ENCODE peak calls at places on chromosomes 4 and X, in eight cellular contexts. One of them, this sample, is unnamed.

GRCh38 chrX:44432641-44433040 is 89.2 kb upstream of the EFHC2 start:
- DNase-seq in K562: no peak
- DNase-seq in NCI-H524: no peak
- DNase-seq in prostate gland: peak; percentile 12
- DNase-seq in frontal cortex: no peak
- DNase-seq in GM20000: no peak
- DNase-seq in activated CD4-positive, alpha-beta T cell treated with anti-CD3 and anti-CD28 coated beads for 48 hours: no peak
- DNase-seq in right lobe of liver: no peak
- DNase-seq in this sample: peak; percentile 25

GRCh38 chr4:78606035-78606434 is 54.5 kb downstream of the ANXA3 start:
- DNase-seq in K562: no peak
- DNase-seq in NCI-H524: no peak
- DNase-seq in prostate gland: no peak
- DNase-seq in frontal cortex: no peak
- DNase-seq in GM20000: no peak
- DNase-seq in activated CD4-positive, alpha-beta T cell treated with anti-CD3 and anti-CD28 coated beads for 48 hours: no peak
- DNase-seq in right lobe of liver: no peak
- DNase-seq in this sample: no peak

GRCh38 chr4:144090744-144091143 is 49.8 kb downstream of the GYPA start:
- DNase-seq in K562: no peak
- DNase-seq in NCI-H524: no peak
- DNase-seq in prostate gland: no peak
- DNase-seq in frontal cortex: no peak
- DNase-seq in GM20000: no peak
- DNase-seq in activated CD4-positive, alpha-beta T cell treated with anti-CD3 and anti-CD28 coated beads for 48 hours: no peak
- DNase-seq in right lobe of liver: no peak
- DNase-seq in this sample: no peak

GRCh38 chr4:111991797-111992196 is 153.5 kb upstream of the FAM241A start:
- DNase-seq in K562: no peak
- DNase-seq in NCI-H524: no peak
- DNase-seq in prostate gland: no peak
- DNase-seq in frontal cortex: no peak
- DNase-seq in GM20000: no peak
- DNase-seq in activated CD4-positive, alpha-beta T cell treated with anti-CD3 and anti-CD28 coated beads for 48 hours: no peak
- DNase-seq in right lobe of liver: no peak
- DNase-seq in this sample: no peak

GRCh38 chr4:15851969-15852368 is 73.8 kb downstream of the CD38 start:
- DNase-seq in K562: no peak
- DNase-seq in NCI-H524: no peak
- DNase-seq in prostate gland: no peak
- DNase-seq in frontal cortex: no peak
- DNase-seq in GM20000: no peak
- DNase-seq in activated CD4-positive, alpha-beta T cell treated with anti-CD3 and anti-CD28 coated beads for 48 hours: no peak
- DNase-seq in right lobe of liver: no peak
- DNase-seq in this sample: no peak

GRCh38 chr4:106687026-106687425 is 318.4 kb upstream of the GIMD1 start:
- DNase-seq in K562: no peak
- DNase-seq in NCI-H524: no peak
- DNase-seq in prostate gland: no peak
- DNase-seq in frontal cortex: no peak
- DNase-seq in GM20000: no peak
- DNase-seq in activated CD4-positive, alpha-beta T cell treated with anti-CD3 and anti-CD28 coated beads for 48 hours: no peak
- DNase-seq in right lobe of liver: no peak
- DNase-seq in this sample: no peak

GRCh38 chrX:48938721-48939416 is 18.5 kb downstream of the OTUD5 start:
- DNase-seq in K562: no peak
- DNase-seq in NCI-H524: no peak
- DNase-seq in prostate gland: no peak
- DNase-seq in frontal cortex: no peak
- DNase-seq in GM20000: peak; percentile 49
- DNase-seq in activated CD4-positive, alpha-beta T cell treated with anti-CD3 and anti-CD28 coated beads for 48 hours: peak; percentile 84
- DNase-seq in right lobe of liver: no peak
- DNase-seq in this sample: no peak

GRCh38 chrX:78643106-78643505 is 16.0 kb downstream of the RTL3 start:
- DNase-seq in K562: no peak
- DNase-seq in NCI-H524: no peak
- DNase-seq in prostate gland: no peak
- DNase-seq in frontal cortex: no peak
- DNase-seq in GM20000: no peak
- DNase-seq in activated CD4-positive, alpha-beta T cell treated with anti-CD3 and anti-CD28 coated beads for 48 hours: no peak
- DNase-seq in right lobe of liver: no peak
- DNase-seq in this sample: no peak

GRCh38 chr4:33837043-33837442 is 2407.3 kb downstream of the ARAP2 start:
- DNase-seq in K562: no peak
- DNase-seq in NCI-H524: no peak
- DNase-seq in prostate gland: no peak
- DNase-seq in frontal cortex: no peak
- DNase-seq in GM20000: no peak
- DNase-seq in activated CD4-positive, alpha-beta T cell treated with anti-CD3 and anti-CD28 coated beads for 48 hours: no peak
- DNase-seq in right lobe of liver: no peak
- DNase-seq in this sample: no peak

GRCh38 chr4:16123356-16124084 is 39.7 kb upstream of the PROM1 start:
- DNase-seq in K562: no peak
- DNase-seq in NCI-H524: peak; percentile 75
- DNase-seq in prostate gland: no peak
- DNase-seq in frontal cortex: no peak
- DNase-seq in GM20000: no peak
- DNase-seq in activated CD4-positive, alpha-beta T cell treated with anti-CD3 and anti-CD28 coated beads for 48 hours: no peak
- DNase-seq in right lobe of liver: no peak
- DNase-seq in this sample: no peak

GRCh38 chr4:3853388-3854035 is 87.3 kb downstream of the ADRA2C start:
- DNase-seq in K562: no peak
- DNase-seq in NCI-H524: no peak
- DNase-seq in prostate gland: no peak
- DNase-seq in frontal cortex: no peak
- DNase-seq in GM20000: no peak
- DNase-seq in activated CD4-positive, alpha-beta T cell treated with anti-CD3 and anti-CD28 coated beads for 48 hours: no peak
- DNase-seq in right lobe of liver: no peak
- DNase-seq in this sample: no peak

GRCh38 chr4:33268776-33269175 is 2548.6 kb downstream of the PCDH7 start:
- DNase-seq in K562: no peak
- DNase-seq in NCI-H524: no peak
- DNase-seq in prostate gland: no peak
- DNase-seq in frontal cortex: no peak
- DNase-seq in GM20000: no peak
- DNase-seq in activated CD4-positive, alpha-beta T cell treated with anti-CD3 and anti-CD28 coated beads for 48 hours: no peak
- DNase-seq in right lobe of liver: no peak
- DNase-seq in this sample: no peak

GRCh38 chrX:133444952-133445831 is 29.9 kb upstream of the GPC4 start:
- DNase-seq in K562: no peak
- DNase-seq in NCI-H524: peak; percentile 55
- DNase-seq in prostate gland: no peak
- DNase-seq in frontal cortex: no peak
- DNase-seq in GM20000: no peak
- DNase-seq in activated CD4-positive, alpha-beta T cell treated with anti-CD3 and anti-CD28 coated beads for 48 hours: no peak
- DNase-seq in right lobe of liver: no peak
- DNase-seq in this sample: no peak

GRCh38 chr4:13633671-13634070 is 6.1 kb upstream of the BOD1L1 start:
- DNase-seq in K562: no peak
- DNase-seq in NCI-H524: no peak
- DNase-seq in prostate gland: no peak
- DNase-seq in frontal cortex: no peak
- DNase-seq in GM20000: no peak
- DNase-seq in activated CD4-positive, alpha-beta T cell treated with anti-CD3 and anti-CD28 coated beads for 48 hours: no peak
- DNase-seq in right lobe of liver: no peak
- DNase-seq in this sample: no peak

GRCh38 chr4:128810331-128810870 is 901 bp downstream of the JADE1 start:
- DNase-seq in K562: peak; percentile 65
- DNase-seq in NCI-H524: peak; percentile 48
- DNase-seq in prostate gland: peak; percentile 41
- DNase-seq in frontal cortex: peak; percentile 61
- DNase-seq in GM20000: peak; percentile 66
- DNase-seq in activated CD4-positive, alpha-beta T cell treated with anti-CD3 and anti-CD28 coated beads for 48 hours: peak; percentile 38
- DNase-seq in right lobe of liver: peak; percentile 60
- DNase-seq in this sample: peak; percentile 39

GRCh38 chrX:154592505-154592904 is 7.6 kb downstream of the CTAG1A start:
- DNase-seq in K562: no peak
- DNase-seq in NCI-H524: no peak
- DNase-seq in prostate gland: no peak
- DNase-seq in frontal cortex: no peak
- DNase-seq in GM20000: no peak
- DNase-seq in activated CD4-positive, alpha-beta T cell treated with anti-CD3 and anti-CD28 coated beads for 48 hours: no peak
- DNase-seq in right lobe of liver: no peak
- DNase-seq in this sample: no peak

GRCh38 chr4:174217273-174218126 is 66.0 kb downstream of the FBXO8 start:
- DNase-seq in K562: no peak
- DNase-seq in NCI-H524: no peak
- DNase-seq in prostate gland: no peak
- DNase-seq in frontal cortex: no peak
- DNase-seq in GM20000: no peak
- DNase-seq in activated CD4-positive, alpha-beta T cell treated with anti-CD3 and anti-CD28 coated beads for 48 hours: peak; percentile 14
- DNase-seq in right lobe of liver: no peak
- DNase-seq in this sample: peak; percentile 42

This sample was measured in CMK.